ENCODE peak calls at places on chromosomes 13 and 19, in six cellular contexts. One of them, this sample, is unnamed.

GRCh38 chr19:47005873-47006272 is 13.8 kb upstream of the NPAS1 start:
- DNase-seq in psoas muscle: no peak
- DNase-seq in thoracic aorta: no peak
- DNase-seq in activated T-helper 9 cell treated with anti-CD3 and anti-CD28 coated beads, Interleukin-2, amount 50 U/mL, for 16 hours: no peak
- DNase-seq in T-helper 1 cell: no peak
- DNase-seq in astrocyte of the cerebellum: no peak
- DNase-seq in this sample: no peak

GRCh38 chr13:34356686-34357434 is 538.9 kb downstream of the RFC3 start:
- DNase-seq in astrocyte of the cerebellum: no peak
- DNase-seq in activated T-helper 9 cell treated with anti-CD3 and anti-CD28 coated beads, Interleukin-2, amount 50 U/mL, for 16 hours: no peak
- DNase-seq in T-helper 1 cell: no peak
- DNase-seq in thoracic aorta: no peak
- DNase-seq in psoas muscle: no peak
- DNase-seq in this sample: no peak

GRCh38 chr19:34667349-34668076 is 9.4 kb downstream of the SCGB2B2 start:
- DNase-seq in psoas muscle: no peak
- DNase-seq in T-helper 1 cell: no peak
- DNase-seq in thoracic aorta: no peak
- DNase-seq in astrocyte of the cerebellum: no peak
- DNase-seq in activated T-helper 9 cell treated with anti-CD3 and anti-CD28 coated beads, Interleukin-2, amount 50 U/mL, for 16 hours: no peak
- DNase-seq in this sample: no peak

GRCh38 chr19:34989248-34989797 is 10.8 kb upstream of the GRAMD1A start:
- DNase-seq in activated T-helper 9 cell treated with anti-CD3 and anti-CD28 coated beads, Interleukin-2, amount 50 U/mL, for 16 hours: no peak
- DNase-seq in psoas muscle: peak; percentile 4
- DNase-seq in T-helper 1 cell: no peak
- DNase-seq in thoracic aorta: no peak
- DNase-seq in astrocyte of the cerebellum: no peak
- DNase-seq in this sample: no peak

GRCh38 chr19:1262687-1263123 is 6.4 kb upstream of the CIRBP start:
- DNase-seq in thoracic aorta: no peak
- DNase-seq in T-helper 1 cell: no peak
- DNase-seq in astrocyte of the cerebellum: no peak
- DNase-seq in activated T-helper 9 cell treated with anti-CD3 and anti-CD28 coated beads, Interleukin-2, amount 50 U/mL, for 16 hours: no peak
- DNase-seq in psoas muscle: peak; percentile 62
- DNase-seq in this sample: no peak

GRCh38 chr13:94362411-94362909 is 117.0 kb downstream of the DCT start:
- DNase-seq in T-helper 1 cell: peak; percentile 40
- DNase-seq in astrocyte of the cerebellum: peak; percentile 89
- DNase-seq in thoracic aorta: peak; percentile 33
- DNase-seq in activated T-helper 9 cell treated with anti-CD3 and anti-CD28 coated beads, Interleukin-2, amount 50 U/mL, for 16 hours: peak; percentile 23
- DNase-seq in psoas muscle: no peak
- DNase-seq in this sample: peak; percentile 31

GRCh38 chr19:44822670-44823372 is 13.9 kb downstream of the BCAM start:
- DNase-seq in activated T-helper 9 cell treated with anti-CD3 and anti-CD28 coated beads, Interleukin-2, amount 50 U/mL, for 16 hours: no peak
- DNase-seq in psoas muscle: no peak
- DNase-seq in astrocyte of the cerebellum: no peak
- DNase-seq in T-helper 1 cell: no peak
- DNase-seq in thoracic aorta: no peak
- DNase-seq in this sample: no peak

GRCh38 chr13:46682015-46682414 is 114.9 kb downstream of the ESD start:
- DNase-seq in activated T-helper 9 cell treated with anti-CD3 and anti-CD28 coated beads, Interleukin-2, amount 50 U/mL, for 16 hours: no peak
- DNase-seq in astrocyte of the cerebellum: no peak
- DNase-seq in psoas muscle: no peak
- DNase-seq in T-helper 1 cell: no peak
- DNase-seq in thoracic aorta: no peak
- DNase-seq in this sample: no peak

GRCh38 chr19:55419624-55420236 is 12.1 kb upstream of the UBE2S start:
- DNase-seq in psoas muscle: no peak
- DNase-seq in thoracic aorta: no peak
- DNase-seq in astrocyte of the cerebellum: no peak
- DNase-seq in T-helper 1 cell: no peak
- DNase-seq in activated T-helper 9 cell treated with anti-CD3 and anti-CD28 coated beads, Interleukin-2, amount 50 U/mL, for 16 hours: no peak
- DNase-seq in this sample: no peak

GRCh38 chr19:46372901-46373572 is 26.1 kb downstream of the PPP5C start:
- DNase-seq in T-helper 1 cell: no peak
- DNase-seq in activated T-helper 9 cell treated with anti-CD3 and anti-CD28 coated beads, Interleukin-2, amount 50 U/mL, for 16 hours: no peak
- DNase-seq in psoas muscle: no peak
- DNase-seq in thoracic aorta: no peak
- DNase-seq in astrocyte of the cerebellum: no peak
- DNase-seq in this sample: no peak

GRCh38 chr19:49420227-49420626 is 3.0 kb downstream of the PTH2 start:
- DNase-seq in astrocyte of the cerebellum: no peak
- DNase-seq in thoracic aorta: no peak
- DNase-seq in psoas muscle: no peak
- DNase-seq in T-helper 1 cell: no peak
- DNase-seq in activated T-helper 9 cell treated with anti-CD3 and anti-CD28 coated beads, Interleukin-2, amount 50 U/mL, for 16 hours: no peak
- DNase-seq in this sample: no peak

GRCh38 chr19:7197760-7198696 is 96.2 kb downstream of the INSR start:
- DNase-seq in activated T-helper 9 cell treated with anti-CD3 and anti-CD28 coated beads, Interleukin-2, amount 50 U/mL, for 16 hours: peak; percentile 83
- DNase-seq in astrocyte of the cerebellum: peak; percentile 76
- DNase-seq in thoracic aorta: peak; percentile 59
- DNase-seq in psoas muscle: peak; percentile 97
- DNase-seq in T-helper 1 cell: peak; percentile 84
- DNase-seq in this sample: peak; percentile 83

GRCh38 chr19:33501957-33502356 is 19.6 kb downstream of the PEPD start:
- DNase-seq in T-helper 1 cell: no peak
- DNase-seq in activated T-helper 9 cell treated with anti-CD3 and anti-CD28 coated beads, Interleukin-2, amount 50 U/mL, for 16 hours: no peak
- DNase-seq in thoracic aorta: no peak
- DNase-seq in astrocyte of the cerebellum: no peak
- DNase-seq in psoas muscle: no peak
- DNase-seq in this sample: no peak

GRCh38 chr13:90238433-90238832 is 1109.1 kb upstream of the MIR17HG start:
- DNase-seq in activated T-helper 9 cell treated with anti-CD3 and anti-CD28 coated beads, Interleukin-2, amount 50 U/mL, for 16 hours: no peak
- DNase-seq in psoas muscle: no peak
- DNase-seq in astrocyte of the cerebellum: peak; percentile 39
- DNase-seq in thoracic aorta: no peak
- DNase-seq in T-helper 1 cell: no peak
- DNase-seq in this sample: no peak

GRCh38 chr13:114129649-114130062 is 2.8 kb downstream of the RASA3 start:
- DNase-seq in astrocyte of the cerebellum: no peak
- DNase-seq in T-helper 1 cell: no peak
- DNase-seq in thoracic aorta: no peak
- DNase-seq in psoas muscle: no peak
- DNase-seq in activated T-helper 9 cell treated with anti-CD3 and anti-CD28 coated beads, Interleukin-2, amount 50 U/mL, for 16 hours: no peak
- DNase-seq in this sample: no peak

GRCh38 chr19:13861392-13861713 is 15.6 kb upstream of the NANOS3 start:
- DNase-seq in psoas muscle: peak; percentile 54
- DNase-seq in activated T-helper 9 cell treated with anti-CD3 and anti-CD28 coated beads, Interleukin-2, amount 50 U/mL, for 16 hours: no peak
- DNase-seq in T-helper 1 cell: no peak
- DNase-seq in thoracic aorta: no peak
- DNase-seq in astrocyte of the cerebellum: no peak
- DNase-seq in this sample: peak; percentile 44

GRCh38 chr19:55753401-55753800 is 5.5 kb upstream of the RFPL4A start:
- DNase-seq in thoracic aorta: no peak
- DNase-seq in T-helper 1 cell: no peak
- DNase-seq in activated T-helper 9 cell treated with anti-CD3 and anti-CD28 coated beads, Interleukin-2, amount 50 U/mL, for 16 hours: no peak
- DNase-seq in astrocyte of the cerebellum: no peak
- DNase-seq in psoas muscle: no peak
- DNase-seq in this sample: no peak

GRCh38 chr19:1063909-1064660 is 2.9 kb upstream of the ARHGAP45 start:
- DNase-seq in astrocyte of the cerebellum: no peak
- DNase-seq in thoracic aorta: no peak
- DNase-seq in activated T-helper 9 cell treated with anti-CD3 and anti-CD28 coated beads, Interleukin-2, amount 50 U/mL, for 16 hours: no peak
- DNase-seq in T-helper 1 cell: no peak
- DNase-seq in psoas muscle: no peak
- DNase-seq in this sample: no peak

GRCh38 chr19:20453424-20453938 is 112.1 kb downstream of the ZNF737 start:
- DNase-seq in activated T-helper 9 cell treated with anti-CD3 and anti-CD28 coated beads, Interleukin-2, amount 50 U/mL, for 16 hours: no peak
- DNase-seq in astrocyte of the cerebellum: no peak
- DNase-seq in psoas muscle: no peak
- DNase-seq in thoracic aorta: no peak
- DNase-seq in T-helper 1 cell: no peak
- DNase-seq in this sample: no peak

GRCh38 chr19:40596608-40597328 is 4.4 kb upstream of the LTBP4 start:
- DNase-seq in psoas muscle: peak; percentile 75
- DNase-seq in thoracic aorta: no peak
- DNase-seq in T-helper 1 cell: no peak
- DNase-seq in activated T-helper 9 cell treated with anti-CD3 and anti-CD28 coated beads, Interleukin-2, amount 50 U/mL, for 16 hours: no peak
- DNase-seq in astrocyte of the cerebellum: no peak
- DNase-seq in this sample: no peak

GRCh38 chr13:45133396-45134118 is 13.2 kb downstream of the GTF2F2 start:
- DNase-seq in astrocyte of the cerebellum: no peak
- DNase-seq in thoracic aorta: no peak
- DNase-seq in T-helper 1 cell: no peak
- DNase-seq in activated T-helper 9 cell treated with anti-CD3 and anti-CD28 coated beads, Interleukin-2, amount 50 U/mL, for 16 hours: no peak
- DNase-seq in psoas muscle: no peak
- DNase-seq in this sample: no peak

GRCh38 chr19:30085394-30085793 is 143.4 kb downstream of the URI1 start:
- DNase-seq in activated T-helper 9 cell treated with anti-CD3 and anti-CD28 coated beads, Interleukin-2, amount 50 U/mL, for 16 hours: no peak
- DNase-seq in T-helper 1 cell: no peak
- DNase-seq in thoracic aorta: no peak
- DNase-seq in astrocyte of the cerebellum: no peak
- DNase-seq in psoas muscle: peak; percentile 15
- DNase-seq in this sample: no peak

GRCh38 chr13:97238432-97238831 is 16.3 kb downstream of the MBNL2 start:
- DNase-seq in T-helper 1 cell: no peak
- DNase-seq in activated T-helper 9 cell treated with anti-CD3 and anti-CD28 coated beads, Interleukin-2, amount 50 U/mL, for 16 hours: no peak
- DNase-seq in psoas muscle: no peak
- DNase-seq in astrocyte of the cerebellum: no peak
- DNase-seq in thoracic aorta: no peak
- DNase-seq in this sample: no peak

GRCh38 chr13:43397110-43397509 is 373.7 kb downstream of the DNAJC15 start:
- DNase-seq in astrocyte of the cerebellum: peak; percentile 11
- DNase-seq in T-helper 1 cell: no peak
- DNase-seq in activated T-helper 9 cell treated with anti-CD3 and anti-CD28 coated beads, Interleukin-2, amount 50 U/mL, for 16 hours: no peak
- DNase-seq in psoas muscle: no peak
- DNase-seq in thoracic aorta: no peak
- DNase-seq in this sample: no peak

GRCh38 chr13:49399801-49400472 is 43.9 kb downstream of the CAB39L start:
- DNase-seq in astrocyte of the cerebellum: no peak
- DNase-seq in thoracic aorta: no peak
- DNase-seq in psoas muscle: no peak
- DNase-seq in T-helper 1 cell: no peak
- DNase-seq in activated T-helper 9 cell treated with anti-CD3 and anti-CD28 coated beads, Interleukin-2, amount 50 U/mL, for 16 hours: no peak
- DNase-seq in this sample: no peak

GRCh38 chr19:12868540-12869112 is 12.6 kb downstream of the DNASE2 start:
- DNase-seq in thoracic aorta: no peak
- DNase-seq in activated T-helper 9 cell treated with anti-CD3 and anti-CD28 coated beads, Interleukin-2, amount 50 U/mL, for 16 hours: no peak
- DNase-seq in T-helper 1 cell: no peak
- DNase-seq in psoas muscle: no peak
- DNase-seq in astrocyte of the cerebellum: no peak
- DNase-seq in this sample: no peak

GRCh38 chr19:3146677-3147100 is 10.9 kb downstream of the GNA15 start:
- DNase-seq in activated T-helper 9 cell treated with anti-CD3 and anti-CD28 coated beads, Interleukin-2, amount 50 U/mL, for 16 hours: peak; percentile 67
- DNase-seq in T-helper 1 cell: peak; percentile 49
- DNase-seq in astrocyte of the cerebellum: no peak
- DNase-seq in psoas muscle: no peak
- DNase-seq in thoracic aorta: no peak
- DNase-seq in this sample: peak; percentile 74

GRCh38 chr19:53537523-53538377 is at the start of gene ZNF331:
- DNase-seq in activated T-helper 9 cell treated with anti-CD3 and anti-CD28 coated beads, Interleukin-2, amount 50 U/mL, for 16 hours: peak; percentile 85
- DNase-seq in astrocyte of the cerebellum: no peak
- DNase-seq in thoracic aorta: peak; percentile 33
- DNase-seq in psoas muscle: peak; percentile 93
- DNase-seq in T-helper 1 cell: peak; percentile 87
- DNase-seq in this sample: peak; percentile 88

GRCh38 chr13:23579886-23580706 is 9.9 kb downstream of the TNFRSF19 start:
- DNase-seq in psoas muscle: no peak
- DNase-seq in thoracic aorta: no peak
- DNase-seq in activated T-helper 9 cell treated with anti-CD3 and anti-CD28 coated beads, Interleukin-2, amount 50 U/mL, for 16 hours: no peak
- DNase-seq in T-helper 1 cell: no peak
- DNase-seq in astrocyte of the cerebellum: no peak
- DNase-seq in this sample: no peak

GRCh38 chr13:25771208-25771607 is 280.6 kb downstream of the SHISA2 start:
- DNase-seq in activated T-helper 9 cell treated with anti-CD3 and anti-CD28 coated beads, Interleukin-2, amount 50 U/mL, for 16 hours: no peak
- DNase-seq in astrocyte of the cerebellum: no peak
- DNase-seq in psoas muscle: no peak
- DNase-seq in thoracic aorta: no peak
- DNase-seq in T-helper 1 cell: no peak
- DNase-seq in this sample: no peak

GRCh38 chr13:44629465-44630183 is 53.5 kb upstream of the TSC22D1 start:
- DNase-seq in astrocyte of the cerebellum: peak; percentile 27
- DNase-seq in T-helper 1 cell: no peak
- DNase-seq in thoracic aorta: no peak
- DNase-seq in psoas muscle: no peak
- DNase-seq in activated T-helper 9 cell treated with anti-CD3 and anti-CD28 coated beads, Interleukin-2, amount 50 U/mL, for 16 hours: no peak
- DNase-seq in this sample: no peak

GRCh38 chr13:89361909-89362308 is 1690.7 kb downstream of the SLITRK5 start:
- DNase-seq in astrocyte of the cerebellum: no peak
- DNase-seq in thoracic aorta: no peak
- DNase-seq in activated T-helper 9 cell treated with anti-CD3 and anti-CD28 coated beads, Interleukin-2, amount 50 U/mL, for 16 hours: no peak
- DNase-seq in T-helper 1 cell: no peak
- DNase-seq in psoas muscle: no peak
- DNase-seq in this sample: no peak

GRCh38 chr19:55581145-55581827 is 638 bp upstream of the ZNF579 start:
- DNase-seq in thoracic aorta: no peak
- DNase-seq in astrocyte of the cerebellum: no peak
- DNase-seq in psoas muscle: no peak
- DNase-seq in T-helper 1 cell: no peak
- DNase-seq in activated T-helper 9 cell treated with anti-CD3 and anti-CD28 coated beads, Interleukin-2, amount 50 U/mL, for 16 hours: no peak
- DNase-seq in this sample: no peak

GRCh38 chr19:1027953-1028902 is 1.8 kb downstream of the CNN2 start:
- DNase-seq in activated T-helper 9 cell treated with anti-CD3 and anti-CD28 coated beads, Interleukin-2, amount 50 U/mL, for 16 hours: peak; percentile 45
- DNase-seq in astrocyte of the cerebellum: peak; percentile 97
- DNase-seq in thoracic aorta: no peak
- DNase-seq in psoas muscle: peak; percentile 78
- DNase-seq in T-helper 1 cell: peak; percentile 51
- DNase-seq in this sample: peak; percentile 32

GRCh38 chr13:47298506-47298905 is 401.7 kb upstream of the HTR2A start:
- DNase-seq in psoas muscle: no peak
- DNase-seq in activated T-helper 9 cell treated with anti-CD3 and anti-CD28 coated beads, Interleukin-2, amount 50 U/mL, for 16 hours: no peak
- DNase-seq in astrocyte of the cerebellum: no peak
- DNase-seq in thoracic aorta: no peak
- DNase-seq in T-helper 1 cell: no peak
- DNase-seq in this sample: no peak

GRCh38 chr19:35262101-35262761 is 6.5 kb upstream of the USF2 start:
- DNase-seq in activated T-helper 9 cell treated with anti-CD3 and anti-CD28 coated beads, Interleukin-2, amount 50 U/mL, for 16 hours: no peak
- DNase-seq in psoas muscle: peak; percentile 55
- DNase-seq in astrocyte of the cerebellum: no peak
- DNase-seq in thoracic aorta: no peak
- DNase-seq in T-helper 1 cell: peak; percentile 6
- DNase-seq in this sample: no peak

This sample was measured in effector CD8-positive, alpha-beta T cell.